ENCODE peak calls at places on chromosomes 4 and X, in ten cellular contexts. A is cardiac muscle cell, N is NT2/D1, U is PC-9, T is SK-N-SH, G is adrenal gland, I is right atrium auricular region, R is A549, Z is mesendoderm, Y is BE2C. Q is an unnamed sample.

GRCh38 chr4:145808021-145808650 is 128.2 kb downstream of the C4orf51 start:
- DNase-seq in R (peak; percentile 87), G (peak; percentile 69), N (peak; percentile 57), U (peak; percentile 96), I (no peak), A (peak; percentile 89), Z (peak; percentile 97), Y (peak; percentile 69), T (peak; percentile 65), Q (no peak)

GRCh38 chr4:2583092-2583491 is 46.6 kb downstream of the FAM193A start:
- DNase-seq in G (no peak), N (no peak), U (no peak), Y (no peak), T (no peak), Z (no peak), I (no peak), R (no peak), A (no peak), Q (no peak)

GRCh38 chr4:67918428-67918827 is 34.6 kb upstream of the TMPRSS11D start:
- DNase-seq in N (no peak), T (no peak), Y (no peak), Z (peak; percentile 38), R (no peak), U (no peak), A (no peak), I (no peak), G (no peak), Q (no peak)

GRCh38 chr4:55939437-55939836 is 9.3 kb upstream of the CEP135 start:
- DNase-seq in Y (no peak), I (no peak), A (no peak), N (no peak), T (no peak), U (no peak), G (no peak), R (no peak), Z (no peak), Q (peak; percentile 13)

GRCh38 chr4:25163216-25163615 is 3.0 kb upstream of the SEPSECS start:
- DNase-seq in T (no peak), A (no peak), U (no peak), N (no peak), G (no peak), Y (no peak), Z (no peak), I (no peak), R (no peak), Q (no peak)

GRCh38 chr4:171717231-171717720 is 95.9 kb upstream of the GALNTL6 start:
- DNase-seq in R (no peak), I (no peak), T (no peak), N (no peak), G (no peak), A (no peak), U (no peak), Z (no peak), Y (no peak), Q (no peak)

GRCh38 chr4:56127698-56128097 is 179.0 kb downstream of the CEP135 start:
- DNase-seq in Z (no peak), Y (peak; percentile 64), T (no peak), N (no peak), U (no peak), G (no peak), R (no peak), I (no peak), A (peak; percentile 68), Q (no peak)

GRCh38 chr4:138910201-138910913 is 105.2 kb upstream of the NOCT start:
- DNase-seq in I (no peak), Y (peak; percentile 60), R (no peak), T (peak; percentile 52), G (no peak), U (no peak), Z (no peak), A (peak; percentile 36), N (no peak), Q (peak; percentile 17)

GRCh38 chr4:146633471-146633800 is 5.3 kb upstream of the POU4F2 start:
- DNase-seq in A (no peak), R (no peak), I (no peak), T (no peak), Y (no peak), N (no peak), G (no peak), U (no peak), Z (peak; percentile 59), Q (no peak)

GRCh38 chrX:153517421-153517820 is at the start of gene ATP2B3:
- DNase-seq in T (peak; percentile 80), Y (peak; percentile 43), R (no peak), N (no peak), G (no peak), I (no peak), U (no peak), Z (no peak), A (no peak), Q (no peak)

GRCh38 chr4:139815646-139816601 is 150.3 kb downstream of the MGST2 start:
- DNase-seq in G (peak; percentile 79), Y (peak; percentile 66), U (no peak), I (peak; percentile 73), R (peak; percentile 4), N (peak; percentile 48), T (no peak), A (peak; percentile 82), Z (peak; percentile 96), Q (no peak)

GRCh38 chrX:80810365-80810978 is 795 bp upstream of the BRWD3 start:
- DNase-seq in Y (no peak), Z (peak; percentile 38), G (no peak), U (no peak), R (peak; percentile 0), A (peak; percentile 5), T (no peak), N (no peak), I (no peak), Q (peak; percentile 1)

GRCh38 chr4:184782731-184783472 is 42.9 kb downstream of the ACSL1 start:
- DNase-seq in I (no peak), Y (no peak), G (no peak), R (no peak), U (no peak), Z (no peak), N (no peak), A (no peak), T (no peak), Q (no peak)

GRCh38 chrX:136810493-136810892 is 29.8 kb upstream of the ARHGEF6 start:
- DNase-seq in A (no peak), G (no peak), Z (no peak), Y (no peak), I (no peak), T (no peak), U (no peak), N (no peak), R (no peak), Q (no peak)

GRCh38 chr4:56723831-56724230 is 42.7 kb upstream of the HOPX start:
- DNase-seq in G (no peak), T (no peak), I (no peak), A (no peak), N (no peak), U (no peak), Y (no peak), R (no peak), Z (no peak), Q (no peak)

GRCh38 chr4:118759481-118759880 is 74.3 kb downstream of the METTL14 start:
- DNase-seq in N (no peak), I (no peak), A (no peak), G (no peak), T (no peak), Z (no peak), R (no peak), U (no peak), Y (peak; percentile 32), Q (no peak)
- H3K4me1 ChIP-seq in N (no peaks in the 10 kb centered on the region), I (peaks cover 83% of the 10 kb centered on the region), A (no peaks in the 10 kb centered on the region), G (peaks cover 61% of the 10 kb centered on the region), T (peaks cover 62% of the 10 kb centered on the region), Z (no peaks in the 10 kb centered on the region), R (no peaks in the 10 kb centered on the region), U (no peaks in the 10 kb centered on the region), Y (peaks cover 63% of the 10 kb centered on the region), Q (peaks cover 2% of the 10 kb centered on the region)

GRCh38 chr4:10117424-10118354 is 1.1 kb upstream of the WDR1 start:
- DNase-seq in N (peak; percentile 63), R (no peak), T (no peak), U (no peak), Z (no peak), G (peak; percentile 48), Y (no peak), A (peak; percentile 57), I (no peak), Q (peak; percentile 71)

GRCh38 chr4:10114607-10115006 is 2.0 kb downstream of the WDR1 start:
- DNase-seq in U (no peak), G (no peak), A (no peak), N (no peak), R (no peak), Z (no peak), T (no peak), Y (no peak), I (no peak), Q (no peak)

GRCh38 chr4:10116625-10117423 is at the start of gene WDR1:
- DNase-seq in U (peak; percentile 82), G (peak; percentile 96), A (peak; percentile 98), Y (peak; percentile 96), T (peak; percentile 96), R (peak; percentile 89), Z (peak; percentile 96), I (peak; percentile 97), N (peak; percentile 87), Q (peak; percentile 97)

GRCh38 chr4:10115271-10115656 is 1.3 kb downstream of the WDR1 start:
- DNase-seq in I (no peak), Z (no peak), G (no peak), T (no peak), R (no peak), N (no peak), A (peak; percentile 67), Y (no peak), U (peak; percentile 58), Q (no peak)

GRCh38 chr4:10115657-10116624 is 658 bp downstream of the WDR1 start:
- DNase-seq in A (peak; percentile 48), Y (no peak), U (peak; percentile 41), T (peak; percentile 74), Z (peak; percentile 60), G (peak; percentile 55), N (no peak), R (peak; percentile 52), I (no peak), Q (peak; percentile 90)
- H3K4me1 ChIP-seq in A (peaks cover 48% of the 10 kb centered on the region), Y (peaks cover 3% of the 10 kb centered on the region), U (peaks cover 10% of the 10 kb centered on the region), T (peaks cover 14% of the 10 kb centered on the region), Z (peaks cover 9% of the 10 kb centered on the region), G (peaks cover 13% of the 10 kb centered on the region), N (peaks cover 20% of the 10 kb centered on the region), R (peaks cover 20% of the 10 kb centered on the region), I (peaks cover 55% of the 10 kb centered on the region), Q (peaks cover 33% of the 10 kb centered on the region)

GRCh38 chr4:5467111-5467510 is 241.2 kb downstream of the EVC2 start:
- DNase-seq in Y (no peak), R (no peak), Z (no peak), I (no peak), N (no peak), A (no peak), T (no peak), G (peak; percentile 17), U (no peak), Q (no peak)
- H3K4me1 ChIP-seq in Y (no peaks in the 10 kb centered on the region), R (no peaks in the 10 kb centered on the region), Z (no peaks in the 10 kb centered on the region), I (no peaks in the 10 kb centered on the region), N (peaks cover 10% of the 10 kb centered on the region), A (no peaks in the 10 kb centered on the region), T (no peaks in the 10 kb centered on the region), G (no peaks in the 10 kb centered on the region), U (peaks cover 3% of the 10 kb centered on the region), Q (no peaks in the 10 kb centered on the region)

GRCh38 chrX:92231391-92231790 is 452.2 kb downstream of the PCDH11X start:
- DNase-seq in Z (no peak), G (no peak), R (no peak), T (no peak), U (no peak), I (no peak), A (no peak), Y (no peak), N (no peak), Q (no peak)

GRCh38 chrX:92230628-92231027 is 451.5 kb downstream of the PCDH11X start:
- DNase-seq in R (no peak), A (no peak), G (no peak), Y (no peak), U (no peak), N (no peak), T (no peak), I (no peak), Z (no peak), Q (no peak)

GRCh38 chrX:92232182-92232581 is 453.0 kb downstream of the PCDH11X start:
- DNase-seq in A (peak; percentile 6), N (peak; percentile 2), T (peak; percentile 16), G (no peak), U (no peak), Z (peak; percentile 24), Y (no peak), R (peak; percentile 4), I (no peak), Q (no peak)
- H3K4me1 ChIP-seq in A (no peaks in the 10 kb centered on the region), N (no peaks in the 10 kb centered on the region), T (no peaks in the 10 kb centered on the region), G (no peaks in the 10 kb centered on the region), U (no peaks in the 10 kb centered on the region), Z (no peaks in the 10 kb centered on the region), Y (no peaks in the 10 kb centered on the region), R (no peaks in the 10 kb centered on the region), I (no peaks in the 10 kb centered on the region), Q (no peaks in the 10 kb centered on the region)